ENCODE peak calls at places on chromosome 12, in nine cellular contexts. One of them, this sample, is unnamed.

GRCh38 chr12:114864688-114865685 is 181.0 kb upstream of the TBX3 start:
- DNase-seq in body of pancreas: no peak
- DNase-seq in uterus: no peak
- DNase-seq in BE2C: no peak
- DNase-seq in kidney: no peak
- DNase-seq in heart left ventricle: no peak
- DNase-seq in cardiac muscle cell: peak; percentile 6
- DNase-seq in left lung: no peak
- DNase-seq in A549: no peak
- DNase-seq in this sample: no peak

GRCh38 chr12:49874142-49874897 is 29.4 kb downstream of the FAIM2 start:
- DNase-seq in A549: no peak
- DNase-seq in left lung: no peak
- DNase-seq in cardiac muscle cell: no peak
- DNase-seq in uterus: peak; percentile 12
- DNase-seq in heart left ventricle: no peak
- DNase-seq in kidney: peak; percentile 45
- DNase-seq in BE2C: peak; percentile 11
- DNase-seq in body of pancreas: no peak
- DNase-seq in this sample: peak; percentile 31

GRCh38 chr12:112506513-112507166 is 87.9 kb downstream of the PTPN11 start:
- DNase-seq in left lung: no peak
- DNase-seq in kidney: no peak
- DNase-seq in BE2C: no peak
- DNase-seq in body of pancreas: no peak
- DNase-seq in uterus: no peak
- DNase-seq in cardiac muscle cell: no peak
- DNase-seq in A549: peak; percentile 33
- DNase-seq in heart left ventricle: no peak
- DNase-seq in this sample: no peak

GRCh38 chr12:43444940-43445564 is 107.0 kb downstream of the ADAMTS20 start:
- DNase-seq in heart left ventricle: peak; percentile 28
- DNase-seq in cardiac muscle cell: peak; percentile 78
- DNase-seq in kidney: no peak
- DNase-seq in left lung: no peak
- DNase-seq in A549: peak; percentile 70
- DNase-seq in uterus: no peak
- DNase-seq in BE2C: peak; percentile 68
- DNase-seq in body of pancreas: peak; percentile 61
- DNase-seq in this sample: no peak

GRCh38 chr12:47561746-47562145 is 144.1 kb downstream of the RPAP3 start:
- DNase-seq in cardiac muscle cell: no peak
- DNase-seq in kidney: no peak
- DNase-seq in left lung: no peak
- DNase-seq in BE2C: no peak
- DNase-seq in A549: no peak
- DNase-seq in heart left ventricle: no peak
- DNase-seq in uterus: no peak
- DNase-seq in body of pancreas: no peak
- DNase-seq in this sample: no peak

GRCh38 chr12:99157946-99158345 is 489.6 kb upstream of the GARIN6 start:
- DNase-seq in left lung: no peak
- DNase-seq in A549: no peak
- DNase-seq in uterus: no peak
- DNase-seq in kidney: no peak
- DNase-seq in cardiac muscle cell: no peak
- DNase-seq in BE2C: no peak
- DNase-seq in body of pancreas: no peak
- DNase-seq in heart left ventricle: no peak
- DNase-seq in this sample: no peak

GRCh38 chr12:51922762-51923505 is 15.6 kb downstream of the ACVRL1 start:
- DNase-seq in A549: peak; percentile 22
- DNase-seq in body of pancreas: peak; percentile 23
- DNase-seq in uterus: peak; percentile 54
- DNase-seq in left lung: peak; percentile 64
- DNase-seq in kidney: no peak
- DNase-seq in cardiac muscle cell: peak; percentile 87
- DNase-seq in BE2C: no peak
- DNase-seq in heart left ventricle: peak; percentile 70
- DNase-seq in this sample: no peak

GRCh38 chr12:47808049-47808448 is 11.7 kb downstream of the HDAC7 start:
- DNase-seq in body of pancreas: no peak
- DNase-seq in BE2C: no peak
- DNase-seq in A549: no peak
- DNase-seq in kidney: peak; percentile 87
- DNase-seq in left lung: peak; percentile 72
- DNase-seq in uterus: no peak
- DNase-seq in heart left ventricle: peak; percentile 65
- DNase-seq in cardiac muscle cell: no peak
- DNase-seq in this sample: no peak

GRCh38 chr12:70255311-70255710 is 12.1 kb downstream of the CNOT2 start:
- DNase-seq in kidney: no peak
- DNase-seq in heart left ventricle: no peak
- DNase-seq in cardiac muscle cell: peak; percentile 49
- DNase-seq in uterus: no peak
- DNase-seq in A549: no peak
- DNase-seq in left lung: no peak
- DNase-seq in body of pancreas: no peak
- DNase-seq in BE2C: no peak
- DNase-seq in this sample: no peak

GRCh38 chr12:51391047-51391837 is at the start of gene GALNT6:
- DNase-seq in kidney: peak; percentile 84
- DNase-seq in left lung: peak; percentile 61
- DNase-seq in cardiac muscle cell: no peak
- DNase-seq in body of pancreas: peak; percentile 75
- DNase-seq in uterus: no peak
- DNase-seq in A549: no peak
- DNase-seq in BE2C: peak; percentile 54
- DNase-seq in heart left ventricle: peak; percentile 37
- DNase-seq in this sample: peak; percentile 74

GRCh38 chr12:40953076-40953475 is 235.0 kb upstream of the PDZRN4 start:
- DNase-seq in A549: no peak
- DNase-seq in kidney: no peak
- DNase-seq in left lung: no peak
- DNase-seq in BE2C: no peak
- DNase-seq in uterus: no peak
- DNase-seq in heart left ventricle: no peak
- DNase-seq in cardiac muscle cell: peak; percentile 26
- DNase-seq in body of pancreas: no peak
- DNase-seq in this sample: no peak

GRCh38 chr12:76678992-76679391 is 84.9 kb upstream of the ZDHHC17 start:
- DNase-seq in BE2C: no peak
- DNase-seq in heart left ventricle: no peak
- DNase-seq in kidney: no peak
- DNase-seq in body of pancreas: no peak
- DNase-seq in uterus: no peak
- DNase-seq in cardiac muscle cell: no peak
- DNase-seq in left lung: no peak
- DNase-seq in A549: no peak
- DNase-seq in this sample: no peak

GRCh38 chr12:2231011-2231595 is 178.3 kb downstream of the CACNA1C start:
- DNase-seq in left lung: no peak
- DNase-seq in heart left ventricle: no peak
- DNase-seq in body of pancreas: no peak
- DNase-seq in A549: no peak
- DNase-seq in uterus: no peak
- DNase-seq in cardiac muscle cell: peak; percentile 62
- DNase-seq in kidney: no peak
- DNase-seq in BE2C: no peak
- DNase-seq in this sample: no peak

GRCh38 chr12:52819731-52820510 is 6.0 kb upstream of the KRT4 start:
- DNase-seq in A549: no peak
- DNase-seq in heart left ventricle: no peak
- DNase-seq in body of pancreas: no peak
- DNase-seq in BE2C: no peak
- DNase-seq in left lung: no peak
- DNase-seq in kidney: no peak
- DNase-seq in cardiac muscle cell: no peak
- DNase-seq in uterus: no peak
- DNase-seq in this sample: no peak

GRCh38 chr12:125128806-125129571 is 63.8 kb downstream of the AACS start:
- DNase-seq in uterus: no peak
- DNase-seq in kidney: no peak
- DNase-seq in A549: no peak
- DNase-seq in heart left ventricle: peak; percentile 42
- DNase-seq in BE2C: no peak
- DNase-seq in cardiac muscle cell: no peak
- DNase-seq in body of pancreas: no peak
- DNase-seq in left lung: no peak
- DNase-seq in this sample: no peak

GRCh38 chr12:125128380-125128779 is 63.1 kb downstream of the AACS start:
- DNase-seq in left lung: no peak
- DNase-seq in kidney: no peak
- DNase-seq in uterus: no peak
- DNase-seq in body of pancreas: no peak
- DNase-seq in A549: no peak
- DNase-seq in cardiac muscle cell: no peak
- DNase-seq in heart left ventricle: no peak
- DNase-seq in BE2C: no peak
- DNase-seq in this sample: no peak

GRCh38 chr12:125124320-125124966 is 59.2 kb downstream of the AACS start:
- DNase-seq in A549: no peak
- DNase-seq in left lung: peak; percentile 57
- DNase-seq in heart left ventricle: no peak
- DNase-seq in body of pancreas: no peak
- DNase-seq in uterus: no peak
- DNase-seq in cardiac muscle cell: no peak
- DNase-seq in kidney: no peak
- DNase-seq in BE2C: no peak
- DNase-seq in this sample: no peak

GRCh38 chr12:125122668-125123067 is 57.4 kb downstream of the AACS start:
- DNase-seq in body of pancreas: no peak
- DNase-seq in uterus: no peak
- DNase-seq in BE2C: no peak
- DNase-seq in cardiac muscle cell: no peak
- DNase-seq in kidney: no peak
- DNase-seq in left lung: no peak
- DNase-seq in heart left ventricle: no peak
- DNase-seq in A549: no peak
- DNase-seq in this sample: no peak

GRCh38 chr12:125125271-125125670 is 60.0 kb downstream of the AACS start:
- DNase-seq in left lung: peak; percentile 43
- DNase-seq in body of pancreas: no peak
- DNase-seq in kidney: no peak
- DNase-seq in A549: peak; percentile 24
- DNase-seq in BE2C: no peak
- DNase-seq in cardiac muscle cell: no peak
- DNase-seq in uterus: no peak
- DNase-seq in heart left ventricle: no peak
- DNase-seq in this sample: no peak
- H3K4me1 ChIP-seq in left lung: no peaks in the 10 kb centered on the region
- H3K4me1 ChIP-seq in body of pancreas: peaks cover 9% of the 10 kb centered on the region
- H3K4me1 ChIP-seq in kidney: no peaks in the 10 kb centered on the region
- H3K4me1 ChIP-seq in A549: peaks cover 9% of the 10 kb centered on the region
- H3K4me1 ChIP-seq in BE2C: peaks cover 3% of the 10 kb centered on the region
- H3K4me1 ChIP-seq in cardiac muscle cell: no peaks in the 10 kb centered on the region
- H3K4me1 ChIP-seq in uterus: no peaks in the 10 kb centered on the region
- H3K4me1 ChIP-seq in heart left ventricle: no peaks in the 10 kb centered on the region
- H3K4me1 ChIP-seq in this sample: peaks cover 6% of the 10 kb centered on the region

DNA sequence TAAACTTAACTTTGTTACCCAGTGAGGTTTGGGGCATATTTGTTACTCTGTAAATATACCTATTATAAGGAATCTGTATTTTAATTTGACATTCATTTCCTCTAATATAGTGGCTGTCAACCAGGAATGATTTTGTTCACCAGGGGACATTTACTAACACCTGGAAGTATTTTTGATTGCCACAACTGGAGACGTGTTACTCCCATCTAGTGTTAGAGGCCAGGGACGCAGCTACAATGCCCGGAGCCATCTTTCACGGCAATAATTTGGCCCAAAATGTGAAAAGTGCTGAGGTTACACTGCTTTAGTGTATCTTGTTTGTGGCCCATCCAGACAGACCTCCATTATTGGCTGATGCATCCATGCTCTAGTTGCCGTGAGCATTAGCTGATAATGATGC is 881.3 kb upstream of the ATXN7L3B start:
- DNase-seq in uterus: no peak
- DNase-seq in body of pancreas: no peak
- DNase-seq in kidney: no peak
- DNase-seq in heart left ventricle: no peak
- DNase-seq in BE2C: no peak
- DNase-seq in cardiac muscle cell: no peak
- DNase-seq in left lung: no peak
- DNase-seq in A549: no peak
- DNase-seq in this sample: no peak
- H3K9me3 ChIP-seq in uterus: no peaks in the 10 kb centered on the region
- H3K9me3 ChIP-seq in body of pancreas: no peaks in the 10 kb centered on the region
- H3K9me3 ChIP-seq in kidney: no peaks in the 10 kb centered on the region
- H3K9me3 ChIP-seq in heart left ventricle: no peaks in the 10 kb centered on the region
- H3K9me3 ChIP-seq in BE2C: no peaks in the 10 kb centered on the region
- H3K9me3 ChIP-seq in cardiac muscle cell: no peaks in the 10 kb centered on the region
- H3K9me3 ChIP-seq in left lung: no peaks in the 10 kb centered on the region
- H3K9me3 ChIP-seq in A549: no peaks in the 10 kb centered on the region
- H3K9me3 ChIP-seq in this sample: no peaks in the 10 kb centered on the region

GRCh38 chr12:121124402-121125109 is 8.1 kb upstream of the P2RX7 start:
- DNase-seq in A549: peak; percentile 95
- DNase-seq in kidney: no peak
- DNase-seq in heart left ventricle: peak; percentile 35
- DNase-seq in BE2C: no peak
- DNase-seq in cardiac muscle cell: peak; percentile 93
- DNase-seq in uterus: no peak
- DNase-seq in left lung: no peak
- DNase-seq in body of pancreas: peak; percentile 17
- DNase-seq in this sample: no peak
- H3K4me1 ChIP-seq in A549: peaks cover 13% of the 10 kb centered on the region
- H3K4me1 ChIP-seq in kidney: no peaks in the 10 kb centered on the region
- H3K4me1 ChIP-seq in heart left ventricle: peaks cover 15% of the 10 kb centered on the region
- H3K4me1 ChIP-seq in BE2C: no peaks in the 10 kb centered on the region
- H3K4me1 ChIP-seq in cardiac muscle cell: no peaks in the 10 kb centered on the region
- H3K4me1 ChIP-seq in uterus: no peaks in the 10 kb centered on the region
- H3K4me1 ChIP-seq in left lung: peaks cover 24% of the 10 kb centered on the region
- H3K4me1 ChIP-seq in body of pancreas: peaks cover 19% of the 10 kb centered on the region
- H3K4me1 ChIP-seq in this sample: peaks cover 40% of the 10 kb centered on the region

GRCh38 chr12:34356233-34356987 is 334.1 kb downstream of the ALG10 start:
- DNase-seq in uterus: no peak
- DNase-seq in kidney: no peak
- DNase-seq in heart left ventricle: no peak
- DNase-seq in left lung: no peak
- DNase-seq in A549: no peak
- DNase-seq in BE2C: no peak
- DNase-seq in body of pancreas: no peak
- DNase-seq in cardiac muscle cell: no peak
- DNase-seq in this sample: no peak

GRCh38 chr12:34354239-34355200 is 332.2 kb downstream of the ALG10 start:
- DNase-seq in A549: peak; percentile 69
- DNase-seq in heart left ventricle: no peak
- DNase-seq in left lung: no peak
- DNase-seq in body of pancreas: no peak
- DNase-seq in kidney: no peak
- DNase-seq in cardiac muscle cell: no peak
- DNase-seq in BE2C: peak; percentile 46
- DNase-seq in uterus: no peak
- DNase-seq in this sample: no peak

GRCh38 chr12:34361721-34362316 is 339.5 kb downstream of the ALG10 start:
- DNase-seq in BE2C: no peak
- DNase-seq in body of pancreas: no peak
- DNase-seq in cardiac muscle cell: no peak
- DNase-seq in left lung: no peak
- DNase-seq in uterus: no peak
- DNase-seq in kidney: no peak
- DNase-seq in A549: no peak
- DNase-seq in heart left ventricle: no peak
- DNase-seq in this sample: no peak

GRCh38 chr12:34357791-34358190 is 335.5 kb downstream of the ALG10 start:
- DNase-seq in A549: no peak
- DNase-seq in uterus: no peak
- DNase-seq in body of pancreas: no peak
- DNase-seq in heart left ventricle: no peak
- DNase-seq in cardiac muscle cell: no peak
- DNase-seq in BE2C: no peak
- DNase-seq in kidney: no peak
- DNase-seq in left lung: no peak
- DNase-seq in this sample: no peak

GRCh38 chr12:34358198-34358597 is 335.9 kb downstream of the ALG10 start:
- DNase-seq in A549: no peak
- DNase-seq in BE2C: no peak
- DNase-seq in heart left ventricle: no peak
- DNase-seq in body of pancreas: no peak
- DNase-seq in cardiac muscle cell: no peak
- DNase-seq in kidney: no peak
- DNase-seq in uterus: no peak
- DNase-seq in left lung: no peak
- DNase-seq in this sample: no peak
- H3K9me3 ChIP-seq in A549: no peaks in the 10 kb centered on the region
- H3K9me3 ChIP-seq in BE2C: no peaks in the 10 kb centered on the region
- H3K9me3 ChIP-seq in heart left ventricle: no peaks in the 10 kb centered on the region
- H3K9me3 ChIP-seq in body of pancreas: no peaks in the 10 kb centered on the region
- H3K9me3 ChIP-seq in cardiac muscle cell: no peaks in the 10 kb centered on the region
- H3K9me3 ChIP-seq in kidney: no peaks in the 10 kb centered on the region
- H3K9me3 ChIP-seq in uterus: peaks cover 12% of the 10 kb centered on the region
- H3K9me3 ChIP-seq in left lung: no peaks in the 10 kb centered on the region
- H3K9me3 ChIP-seq in this sample: peaks cover 23% of the 10 kb centered on the region